ENCODE peak calls at places on chromosomes 11 and 22, in seven cellular contexts. One of them, this sample, is unnamed.

GRCh38 chr11:76790251-76790650 is 7.1 kb downstream of the TSKU start:
- DNase-seq in CD8-positive, alpha-beta T cell: no peak
- DNase-seq in coronary artery: peak; percentile 54
- DNase-seq in AG09309: no peak
- DNase-seq in stomach: no peak
- DNase-seq in WERI-Rb-1: no peak
- DNase-seq in transverse colon: peak; percentile 5
- DNase-seq in this sample: no peak

GRCh38 chr11:69842746-69843528 is 23.7 kb upstream of the FGF3 start:
- DNase-seq in coronary artery: peak; percentile 36
- DNase-seq in CD8-positive, alpha-beta T cell: no peak
- DNase-seq in stomach: no peak
- DNase-seq in AG09309: no peak
- DNase-seq in transverse colon: no peak
- DNase-seq in WERI-Rb-1: no peak
- DNase-seq in this sample: no peak

GRCh38 chr22:20456064-20456721 is 18.6 kb upstream of the SCARF2 start:
- DNase-seq in CD8-positive, alpha-beta T cell: peak; percentile 48
- DNase-seq in stomach: peak; percentile 78
- DNase-seq in WERI-Rb-1: peak; percentile 85
- DNase-seq in AG09309: peak; percentile 57
- DNase-seq in transverse colon: peak; percentile 65
- DNase-seq in coronary artery: peak; percentile 84
- DNase-seq in this sample: peak; percentile 92

GRCh38 chr11:67628710-67629385 is 889 bp downstream of the NUDT8 start:
- DNase-seq in stomach: no peak
- DNase-seq in AG09309: no peak
- DNase-seq in WERI-Rb-1: no peak
- DNase-seq in coronary artery: no peak
- DNase-seq in transverse colon: no peak
- DNase-seq in CD8-positive, alpha-beta T cell: no peak
- DNase-seq in this sample: no peak

GRCh38 chr11:68118753-68119448 is 2.3 kb downstream of the CHKA start:
- DNase-seq in coronary artery: no peak
- DNase-seq in transverse colon: peak; percentile 50
- DNase-seq in AG09309: no peak
- DNase-seq in WERI-Rb-1: no peak
- DNase-seq in stomach: peak; percentile 56
- DNase-seq in CD8-positive, alpha-beta T cell: no peak
- DNase-seq in this sample: no peak

GRCh38 chr22:38783095-38783710 is 10.7 kb downstream of the DNAL4 start:
- DNase-seq in transverse colon: no peak
- DNase-seq in CD8-positive, alpha-beta T cell: no peak
- DNase-seq in AG09309: no peak
- DNase-seq in WERI-Rb-1: no peak
- DNase-seq in stomach: no peak
- DNase-seq in coronary artery: no peak
- DNase-seq in this sample: no peak

GRCh38 chr11:110522456-110522855 is 92.7 kb downstream of the FDX1 start:
- DNase-seq in stomach: no peak
- DNase-seq in CD8-positive, alpha-beta T cell: no peak
- DNase-seq in WERI-Rb-1: no peak
- DNase-seq in transverse colon: no peak
- DNase-seq in AG09309: no peak
- DNase-seq in coronary artery: no peak
- DNase-seq in this sample: no peak

GRCh38 chr11:34944692-34945091 is 28.3 kb downstream of the PDHX start:
- DNase-seq in AG09309: no peak
- DNase-seq in transverse colon: no peak
- DNase-seq in stomach: no peak
- DNase-seq in coronary artery: no peak
- DNase-seq in CD8-positive, alpha-beta T cell: no peak
- DNase-seq in WERI-Rb-1: no peak
- DNase-seq in this sample: no peak

GRCh38 chr11:57344826-57345225 is 6.7 kb downstream of the P2RX3 start:
- DNase-seq in stomach: no peak
- DNase-seq in coronary artery: no peak
- DNase-seq in transverse colon: no peak
- DNase-seq in CD8-positive, alpha-beta T cell: no peak
- DNase-seq in WERI-Rb-1: no peak
- DNase-seq in AG09309: no peak
- DNase-seq in this sample: no peak

GRCh38 chr11:79329561-79329960 is 111.3 kb downstream of the TENM4 start:
- DNase-seq in AG09309: no peak
- DNase-seq in WERI-Rb-1: no peak
- DNase-seq in stomach: no peak
- DNase-seq in CD8-positive, alpha-beta T cell: no peak
- DNase-seq in transverse colon: no peak
- DNase-seq in coronary artery: no peak
- DNase-seq in this sample: no peak

GRCh38 chr11:73139476-73140198 is 2.5 kb downstream of the FCHSD2 start:
- DNase-seq in coronary artery: no peak
- DNase-seq in transverse colon: no peak
- DNase-seq in stomach: no peak
- DNase-seq in WERI-Rb-1: no peak
- DNase-seq in AG09309: no peak
- DNase-seq in CD8-positive, alpha-beta T cell: no peak
- DNase-seq in this sample: no peak

GRCh38 chr11:96037267-96037990 is 113.5 kb upstream of the MTMR2 start:
- DNase-seq in CD8-positive, alpha-beta T cell: no peak
- DNase-seq in WERI-Rb-1: no peak
- DNase-seq in transverse colon: no peak
- DNase-seq in coronary artery: no peak
- DNase-seq in AG09309: no peak
- DNase-seq in stomach: no peak
- DNase-seq in this sample: no peak

GRCh38 chr11:59801981-59802638 is 8.5 kb downstream of the MRPL16 start:
- DNase-seq in coronary artery: no peak
- DNase-seq in stomach: no peak
- DNase-seq in transverse colon: no peak
- DNase-seq in WERI-Rb-1: peak; percentile 54
- DNase-seq in CD8-positive, alpha-beta T cell: no peak
- DNase-seq in AG09309: no peak
- DNase-seq in this sample: no peak

GRCh38 chr11:122754028-122754427 is 84.3 kb upstream of the CRTAM start:
- DNase-seq in stomach: no peak
- DNase-seq in transverse colon: no peak
- DNase-seq in coronary artery: no peak
- DNase-seq in AG09309: no peak
- DNase-seq in CD8-positive, alpha-beta T cell: no peak
- DNase-seq in WERI-Rb-1: no peak
- DNase-seq in this sample: no peak

GRCh38 chr11:66854231-66854661 is 2.6 kb upstream of the LRFN4 start:
- DNase-seq in coronary artery: no peak
- DNase-seq in stomach: no peak
- DNase-seq in AG09309: no peak
- DNase-seq in WERI-Rb-1: no peak
- DNase-seq in CD8-positive, alpha-beta T cell: no peak
- DNase-seq in transverse colon: no peak
- DNase-seq in this sample: no peak

GRCh38 chr11:3046190-3046589 is 11.0 kb downstream of the CARS1 start:
- DNase-seq in CD8-positive, alpha-beta T cell: no peak
- DNase-seq in transverse colon: no peak
- DNase-seq in AG09309: no peak
- DNase-seq in stomach: no peak
- DNase-seq in coronary artery: no peak
- DNase-seq in WERI-Rb-1: peak; percentile 51
- DNase-seq in this sample: no peak
- TF ChIP-seq CTCF in CD8-positive, alpha-beta T cell: no peak
- TF ChIP-seq CTCF in transverse colon: no peak
- TF ChIP-seq CTCF in AG09309: peak; percentile 34
- TF ChIP-seq CTCF in stomach: no peak
- TF ChIP-seq CTCF in coronary artery: no peak
- TF ChIP-seq CTCF in WERI-Rb-1: peak; percentile 56
- TF ChIP-seq CTCF in this sample: peak; percentile 21

GRCh38 chr11:116499396-116500001 is 273.3 kb downstream of the BUD13 start:
- DNase-seq in WERI-Rb-1: peak; percentile 98
- DNase-seq in stomach: peak; percentile 76
- DNase-seq in AG09309: peak; percentile 10
- DNase-seq in transverse colon: peak; percentile 86
- DNase-seq in coronary artery: peak; percentile 31
- DNase-seq in CD8-positive, alpha-beta T cell: no peak
- DNase-seq in this sample: no peak
- TF ChIP-seq CTCF in WERI-Rb-1: peak; percentile 78
- TF ChIP-seq CTCF in stomach: peak; percentile 22
- TF ChIP-seq CTCF in AG09309: peak; percentile 59
- TF ChIP-seq CTCF in transverse colon: peak; percentile 75
- TF ChIP-seq CTCF in coronary artery: no peak
- TF ChIP-seq CTCF in CD8-positive, alpha-beta T cell: no peak
- TF ChIP-seq CTCF in this sample: peak; percentile 48

DNA sequence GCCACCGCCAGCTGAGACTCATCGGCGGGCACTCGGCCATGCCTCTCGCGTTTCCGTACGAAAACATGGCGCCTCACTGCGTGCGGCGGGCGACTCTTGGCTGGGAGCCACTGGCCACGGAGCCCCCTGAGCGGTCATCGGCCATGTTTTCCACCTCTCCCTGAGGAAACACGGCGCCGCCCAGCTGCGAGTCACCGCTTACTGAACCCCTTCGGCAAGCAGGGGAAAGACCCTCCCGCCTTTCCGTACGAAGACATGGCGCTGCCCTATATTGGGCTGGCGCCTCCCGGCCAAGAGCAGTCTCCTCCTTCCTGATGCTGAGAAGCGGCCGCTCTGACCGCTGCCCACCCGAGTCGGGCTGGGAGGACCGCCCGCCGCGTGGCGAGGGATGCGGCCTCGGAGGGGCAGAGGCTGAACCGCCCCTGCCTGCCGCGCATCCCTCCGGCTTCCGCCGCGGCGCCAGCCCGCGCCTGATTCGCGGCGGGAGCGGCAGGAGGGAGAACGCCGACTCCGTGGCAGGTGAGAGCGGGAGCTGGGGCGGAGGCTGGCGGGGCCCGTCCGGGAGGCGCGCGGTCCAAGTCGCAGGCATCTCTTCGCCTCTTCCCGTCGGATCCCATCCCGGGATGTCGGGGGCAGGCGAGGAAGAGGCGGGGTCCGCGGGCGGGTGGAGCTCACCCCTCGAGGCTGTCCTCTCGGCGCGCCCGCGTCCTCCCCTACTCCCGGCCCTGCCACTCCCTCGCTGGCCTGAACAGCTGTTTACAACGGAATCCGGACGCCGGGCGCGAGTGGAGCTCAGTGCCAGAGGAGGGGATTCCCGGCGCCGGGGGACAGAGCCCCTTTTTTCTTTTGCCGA is at the start of gene TCP11L1:
- DNase-seq in transverse colon: peak; percentile 93
- DNase-seq in stomach: peak; percentile 73
- DNase-seq in WERI-Rb-1: peak; percentile 94
- DNase-seq in AG09309: peak; percentile 68
- DNase-seq in coronary artery: peak; percentile 94
- DNase-seq in CD8-positive, alpha-beta T cell: peak; percentile 60
- DNase-seq in this sample: peak; percentile 98
- TF ChIP-seq CTCF in transverse colon: no peak
- TF ChIP-seq CTCF in stomach: no peak
- TF ChIP-seq CTCF in WERI-Rb-1: no peak
- TF ChIP-seq CTCF in AG09309: no peak
- TF ChIP-seq CTCF in coronary artery: no peak
- TF ChIP-seq CTCF in CD8-positive, alpha-beta T cell: no peak
- TF ChIP-seq CTCF in this sample: no peak

GRCh38 chr11:19072464-19072863 is 11.9 kb upstream of the MRGPRX2 start:
- DNase-seq in transverse colon: peak; percentile 86
- DNase-seq in WERI-Rb-1: no peak
- DNase-seq in AG09309: no peak
- DNase-seq in stomach: peak; percentile 86
- DNase-seq in coronary artery: no peak
- DNase-seq in CD8-positive, alpha-beta T cell: no peak
- DNase-seq in this sample: no peak

GRCh38 chr11:19075636-19076035 is 15.1 kb upstream of the MRGPRX2 start:
- DNase-seq in transverse colon: no peak
- DNase-seq in stomach: no peak
- DNase-seq in AG09309: no peak
- DNase-seq in WERI-Rb-1: no peak
- DNase-seq in CD8-positive, alpha-beta T cell: no peak
- DNase-seq in coronary artery: no peak
- DNase-seq in this sample: no peak

GRCh38 chr11:19076744-19077589 is 16.4 kb upstream of the MRGPRX2 start:
- DNase-seq in CD8-positive, alpha-beta T cell: peak; percentile 20
- DNase-seq in WERI-Rb-1: peak; percentile 49
- DNase-seq in AG09309: no peak
- DNase-seq in transverse colon: peak; percentile 68
- DNase-seq in stomach: peak; percentile 70
- DNase-seq in coronary artery: no peak
- DNase-seq in this sample: peak; percentile 89

GRCh38 chr11:19073454-19074415 is 13.2 kb upstream of the MRGPRX2 start:
- DNase-seq in WERI-Rb-1: no peak
- DNase-seq in stomach: no peak
- DNase-seq in AG09309: no peak
- DNase-seq in transverse colon: no peak
- DNase-seq in coronary artery: no peak
- DNase-seq in CD8-positive, alpha-beta T cell: no peak
- DNase-seq in this sample: no peak

DNA sequence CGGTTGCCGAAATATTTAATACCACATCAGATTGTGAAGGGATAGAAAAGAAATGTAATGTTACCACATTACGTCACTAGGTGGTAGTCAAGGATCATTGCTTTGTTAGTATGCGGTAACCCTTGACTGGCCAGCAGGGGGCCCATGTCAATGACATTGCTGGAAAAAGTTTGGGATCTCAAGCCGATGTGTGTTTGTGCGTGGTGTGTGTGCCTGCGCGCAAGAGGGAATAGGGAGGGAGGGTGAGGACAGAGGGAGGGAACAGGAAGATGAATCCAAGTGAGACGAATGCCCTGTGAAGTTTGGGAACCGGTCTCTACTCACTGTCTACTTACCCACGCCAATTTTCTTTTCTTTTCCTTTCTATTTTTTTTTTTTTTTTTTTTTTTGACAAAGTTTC is 10.7 kb upstream of the MRGPRX2 start:
- DNase-seq in WERI-Rb-1: peak; percentile 67
- DNase-seq in CD8-positive, alpha-beta T cell: no peak
- DNase-seq in coronary artery: no peak
- DNase-seq in transverse colon: peak; percentile 75
- DNase-seq in stomach: peak; percentile 72
- DNase-seq in AG09309: peak; percentile 64
- DNase-seq in this sample: no peak
- TF ChIP-seq CTCF in WERI-Rb-1: peak; percentile 88
- TF ChIP-seq CTCF in CD8-positive, alpha-beta T cell: peak; percentile 90
- TF ChIP-seq CTCF in coronary artery: peak; percentile 74
- TF ChIP-seq CTCF in transverse colon: peak; percentile 89
- TF ChIP-seq CTCF in stomach: peak; percentile 75
- TF ChIP-seq CTCF in AG09309: peak; percentile 99
- TF ChIP-seq CTCF in this sample: peak; percentile 91

GRCh38 chr11:49995559-49995958 is 13.2 kb upstream of the OR4C12 start:
- DNase-seq in transverse colon: no peak
- DNase-seq in CD8-positive, alpha-beta T cell: no peak
- DNase-seq in WERI-Rb-1: peak; percentile 63
- DNase-seq in stomach: no peak
- DNase-seq in AG09309: peak; percentile 0
- DNase-seq in coronary artery: no peak
- DNase-seq in this sample: no peak
- TF ChIP-seq CTCF in transverse colon: peak; percentile 36
- TF ChIP-seq CTCF in CD8-positive, alpha-beta T cell: no peak
- TF ChIP-seq CTCF in WERI-Rb-1: peak; percentile 68
- TF ChIP-seq CTCF in stomach: no peak
- TF ChIP-seq CTCF in AG09309: peak; percentile 38
- TF ChIP-seq CTCF in coronary artery: no peak
- TF ChIP-seq CTCF in this sample: peak; percentile 16

This sample was measured in osteocyte.